ENCODE peak calls at places on chromosomes 1 and 21, in five cellular contexts. C, Z, L, H and I are unnamed samples.

GRCh38 chr1:100217834-100218233 is 31.8 kb downstream of the DBT start:
- DNase-seq in H (no peak), L (no peak), C (no peak), Z (no peak), I (no peak)

GRCh38 chr1:219533280-219533679 is 79.6 kb downstream of the ZC3H11B start:
- DNase-seq in Z (peak), C (no peak), H (no peak), L (no peak), I (peak)

GRCh38 chr1:165696625-165697100 is 1.7 kb downstream of the ALDH9A1 start:
- DNase-seq in H (no peak), Z (no peak), L (no peak), C (peak), I (peak)

GRCh38 chr1:182671779-182672486 is 12.5 kb downstream of the RGS8 start:
- DNase-seq in H (no peak), L (no peak), Z (peak), C (no peak), I (no peak)

GRCh38 chr1:228455715-228456114 is 31.5 kb upstream of the RNF187 start:
- DNase-seq in C (no peak), H (no peak), Z (no peak), L (no peak), I (no peak)

GRCh38 chr1:111213412-111213811 is 13.0 kb upstream of the DENND2D start:
- DNase-seq in C (no peak), L (no peak), H (no peak), Z (no peak), I (no peak)

GRCh38 chr1:157133431-157133830 is 4.8 kb downstream of the ETV3 start:
- DNase-seq in Z (no peak), L (no peak), C (no peak), H (no peak), I (no peak)

GRCh38 chr1:95323117-95323516 is 89.1 kb downstream of the RWDD3 start:
- DNase-seq in L (no peak), C (peak), H (no peak), Z (peak), I (peak)

GRCh38 chr1:1020415-1021009 is 592 bp downstream of the AGRN start:
- DNase-seq in H (no peak), Z (no peak), C (no peak), L (no peak), I (no peak)

GRCh38 chr21:26118928-26119540 is 51.5 kb downstream of the APP start:
- DNase-seq in H (no peak), Z (peak), C (no peak), L (no peak), I (no peak)

GRCh38 chr1:9250586-9251381 is 16.2 kb downstream of the H6PD start:
- DNase-seq in H (no peak), Z (no peak), L (no peak), C (no peak), I (no peak)

GRCh38 chr21:37176716-37177115 is 90.4 kb downstream of the VPS26C start:
- DNase-seq in H (no peak), L (no peak), Z (peak), C (no peak), I (no peak)

GRCh38 chr1:178262101-178262500 is 168.2 kb downstream of the RASAL2 start:
- DNase-seq in L (no peak), C (peak), Z (peak), H (peak), I (peak)

GRCh38 chr1:69312055-69312732 is 255.5 kb upstream of the LRRC7 start:
- DNase-seq in H (no peak), C (no peak), L (no peak), Z (peak), I (no peak)

GRCh38 chr1:206963119-206963712 is 7.0 kb downstream of the FCAMR start:
- DNase-seq in C (peak), Z (no peak), H (no peak), L (no peak), I (peak)

GRCh38 chr1:32448773-32449456 is 16.0 kb upstream of the ZBTB8B start:
- DNase-seq in Z (peak), L (no peak), C (no peak), H (peak), I (no peak)

GRCh38 chr1:232211149-232211548 is 418.8 kb downstream of the SIPA1L2 start:
- DNase-seq in C (no peak), Z (peak), H (no peak), L (no peak), I (no peak)

GRCh38 chr1:65265296-65266271 is 43.8 kb upstream of the DNAJC6 start:
- DNase-seq in Z (peak), H (no peak), L (peak), C (peak), I (peak)

GRCh38 chr1:90501281-90501680 is 215.8 kb downstream of the BARHL2 start:
- DNase-seq in C (no peak), L (no peak), Z (peak), H (no peak), I (no peak)

GRCh38 chr1:199243423-199244061 is 604.7 kb downstream of the PTPRC start:
- DNase-seq in L (peak), Z (peak), C (peak), H (peak), I (peak)

GRCh38 chr1:39409055-39409816 is 82.2 kb upstream of the BMP8A start:
- DNase-seq in L (no peak), C (peak), H (no peak), Z (peak), I (peak)

GRCh38 chr1:97906567-97907228 is 14.1 kb downstream of the DPYD start:
- DNase-seq in Z (peak), C (peak), H (no peak), L (no peak), I (peak)

GRCh38 chr21:46325073-46325912 is 1.3 kb downstream of the PCNT start:
- DNase-seq in C (peak), L (peak), H (no peak), Z (peak), I (peak)

GRCh38 chr1:156172696-156173470 is 19.5 kb downstream of the SEMA4A start:
- DNase-seq in Z (peak), L (no peak), C (no peak), H (no peak), I (no peak)

GRCh38 chr1:165632491-165632890 is 1.5 kb downstream of the MGST3 start:
- DNase-seq in C (no peak), Z (no peak), H (no peak), L (no peak), I (no peak)

GRCh38 chr1:2480236-2480985 is 4.3 kb downstream of the PLCH2 start:
- DNase-seq in C (no peak), L (no peak), Z (no peak), H (no peak), I (no peak)

GRCh38 chr1:64093941-64094340 is 109.5 kb upstream of the UBE2U start:
- DNase-seq in H (no peak), C (no peak), L (no peak), Z (no peak), I (peak)